ENCODE peak calls at places on chromosomes 13 and 19, in six cellular contexts. One of them, this sample, is unnamed.

GRCh38 chr13:72656357-72656756 is 71.1 kb downstream of the MZT1 start:
- DNase-seq in RWPE1: no peak
- DNase-seq in cardiac muscle cell: no peak
- DNase-seq in pancreas: no peak
- DNase-seq in activated CD8-positive, alpha-beta T cell treated with anti-CD3 and anti-CD28 coated beads for 36 hours: no peak
- DNase-seq in thoracic aorta: no peak
- DNase-seq in this sample: no peak

GRCh38 chr13:20198781-20199180 is 6.0 kb upstream of the GJB2 start:
- DNase-seq in RWPE1: no peak
- DNase-seq in cardiac muscle cell: no peak
- DNase-seq in pancreas: no peak
- DNase-seq in activated CD8-positive, alpha-beta T cell treated with anti-CD3 and anti-CD28 coated beads for 36 hours: no peak
- DNase-seq in thoracic aorta: no peak
- DNase-seq in this sample: no peak

GRCh38 chr19:18204394-18205179 is 745 bp upstream of the RAB3A start:
- DNase-seq in RWPE1: peak; percentile 73
- DNase-seq in cardiac muscle cell: peak; percentile 84
- DNase-seq in pancreas: peak; percentile 74
- DNase-seq in activated CD8-positive, alpha-beta T cell treated with anti-CD3 and anti-CD28 coated beads for 36 hours: peak; percentile 70
- DNase-seq in thoracic aorta: no peak
- DNase-seq in this sample: no peak

GRCh38 chr19:12789904-12790619 is 1.2 kb upstream of the JUNB start:
- DNase-seq in RWPE1: peak; percentile 93
- DNase-seq in cardiac muscle cell: peak; percentile 97
- DNase-seq in pancreas: peak; percentile 97
- DNase-seq in activated CD8-positive, alpha-beta T cell treated with anti-CD3 and anti-CD28 coated beads for 36 hours: peak; percentile 98
- DNase-seq in thoracic aorta: peak; percentile 90
- DNase-seq in this sample: no peak

GRCh38 chr13:94988654-94989053 is 276.3 kb upstream of the SOX21 start:
- DNase-seq in RWPE1: no peak
- DNase-seq in cardiac muscle cell: no peak
- DNase-seq in pancreas: no peak
- DNase-seq in activated CD8-positive, alpha-beta T cell treated with anti-CD3 and anti-CD28 coated beads for 36 hours: no peak
- DNase-seq in thoracic aorta: no peak
- DNase-seq in this sample: no peak

GRCh38 chr13:94176576-94176975 is 302.9 kb downstream of the DCT start:
- DNase-seq in RWPE1: no peak
- DNase-seq in cardiac muscle cell: no peak
- DNase-seq in pancreas: no peak
- DNase-seq in activated CD8-positive, alpha-beta T cell treated with anti-CD3 and anti-CD28 coated beads for 36 hours: no peak
- DNase-seq in thoracic aorta: no peak
- DNase-seq in this sample: no peak

GRCh38 chr19:34975056-34975455 is 11.0 kb upstream of the ZNF792 start:
- DNase-seq in RWPE1: no peak
- DNase-seq in cardiac muscle cell: no peak
- DNase-seq in pancreas: no peak
- DNase-seq in activated CD8-positive, alpha-beta T cell treated with anti-CD3 and anti-CD28 coated beads for 36 hours: no peak
- DNase-seq in thoracic aorta: no peak
- DNase-seq in this sample: no peak

GRCh38 chr19:46904114-46905060 is 43.6 kb downstream of the ARHGAP35 start:
- DNase-seq in RWPE1: no peak
- DNase-seq in cardiac muscle cell: no peak
- DNase-seq in pancreas: no peak
- DNase-seq in activated CD8-positive, alpha-beta T cell treated with anti-CD3 and anti-CD28 coated beads for 36 hours: no peak
- DNase-seq in thoracic aorta: no peak
- DNase-seq in this sample: peak; percentile 58

GRCh38 chr13:74444161-74444571 is 310.0 kb upstream of the KLF12 start:
- DNase-seq in RWPE1: peak; percentile 52
- DNase-seq in cardiac muscle cell: no peak
- DNase-seq in pancreas: no peak
- DNase-seq in activated CD8-positive, alpha-beta T cell treated with anti-CD3 and anti-CD28 coated beads for 36 hours: no peak
- DNase-seq in thoracic aorta: no peak
- DNase-seq in this sample: no peak

GRCh38 chr19:3474015-3474414 is 6.3 kb downstream of the SMIM24 start:
- DNase-seq in RWPE1: no peak
- DNase-seq in cardiac muscle cell: no peak
- DNase-seq in pancreas: no peak
- DNase-seq in activated CD8-positive, alpha-beta T cell treated with anti-CD3 and anti-CD28 coated beads for 36 hours: no peak
- DNase-seq in thoracic aorta: no peak
- DNase-seq in this sample: no peak

GRCh38 chr19:44069415-44069814 is 2.5 kb upstream of the ZNF284 start:
- DNase-seq in RWPE1: no peak
- DNase-seq in cardiac muscle cell: no peak
- DNase-seq in pancreas: no peak
- DNase-seq in activated CD8-positive, alpha-beta T cell treated with anti-CD3 and anti-CD28 coated beads for 36 hours: no peak
- DNase-seq in thoracic aorta: no peak
- DNase-seq in this sample: no peak

GRCh38 chr19:44071824-44072542 is at the start of gene ZNF284:
- DNase-seq in RWPE1: peak; percentile 84
- DNase-seq in cardiac muscle cell: peak; percentile 87
- DNase-seq in pancreas: peak; percentile 91
- DNase-seq in activated CD8-positive, alpha-beta T cell treated with anti-CD3 and anti-CD28 coated beads for 36 hours: peak; percentile 88
- DNase-seq in thoracic aorta: peak; percentile 34
- DNase-seq in this sample: peak; percentile 85

GRCh38 chr19:44076325-44076724 is 4.4 kb downstream of the ZNF284 start:
- DNase-seq in RWPE1: no peak
- DNase-seq in cardiac muscle cell: no peak
- DNase-seq in pancreas: no peak
- DNase-seq in activated CD8-positive, alpha-beta T cell treated with anti-CD3 and anti-CD28 coated beads for 36 hours: no peak
- DNase-seq in thoracic aorta: no peak
- DNase-seq in this sample: no peak

DNA sequence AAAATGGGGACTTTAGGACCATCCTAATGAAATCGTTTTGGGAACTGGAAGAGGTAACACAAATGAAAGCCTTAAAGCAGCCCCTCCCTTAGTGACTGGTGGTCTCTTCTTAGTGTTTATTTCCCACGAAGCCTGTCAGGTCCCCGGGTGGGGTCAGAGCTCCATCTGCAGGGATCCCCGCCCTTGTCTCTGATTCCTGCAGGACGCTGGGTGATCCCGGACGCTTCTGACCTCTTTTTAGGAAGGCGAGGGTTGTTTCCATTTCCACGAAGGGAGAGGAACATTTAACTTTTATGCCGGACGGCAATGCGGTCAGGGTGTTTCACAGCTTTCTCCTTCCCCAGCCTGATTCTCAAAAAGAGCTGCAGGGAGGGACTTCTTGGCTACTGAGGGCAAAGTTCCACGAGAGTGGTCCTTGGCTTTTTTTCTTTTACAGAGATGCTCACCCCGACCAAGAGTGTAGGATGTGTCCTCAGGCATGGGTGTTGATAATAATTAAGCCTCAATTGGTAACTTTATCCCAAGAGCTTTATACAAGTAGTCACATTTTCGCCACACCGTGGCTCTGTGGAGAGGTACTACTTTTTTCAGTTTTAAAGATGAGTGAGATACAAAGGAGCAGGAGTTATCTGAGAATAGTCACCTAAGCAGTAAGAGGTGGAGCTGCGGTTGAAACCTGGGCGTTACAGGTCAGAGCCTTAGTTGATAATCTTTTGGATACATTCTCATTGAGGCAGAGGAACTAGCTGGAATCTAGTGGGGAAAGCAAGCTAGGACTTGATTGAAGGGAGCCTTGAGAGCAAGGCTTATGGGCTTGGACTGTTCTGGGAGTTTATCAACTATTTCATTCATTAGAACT is 813 bp downstream of the ZNF284 start:
- DNase-seq in RWPE1: peak; percentile 5
- DNase-seq in cardiac muscle cell: no peak
- DNase-seq in pancreas: no peak
- DNase-seq in activated CD8-positive, alpha-beta T cell treated with anti-CD3 and anti-CD28 coated beads for 36 hours: no peak
- DNase-seq in thoracic aorta: no peak
- DNase-seq in this sample: no peak
- TF ChIP-seq CTCF in RWPE1: no peak
- TF ChIP-seq CTCF in cardiac muscle cell: no peak
- TF ChIP-seq CTCF in pancreas: no peak
- TF ChIP-seq CTCF in activated CD8-positive, alpha-beta T cell treated with anti-CD3 and anti-CD28 coated beads for 36 hours: no peak
- TF ChIP-seq CTCF in thoracic aorta: no peak
- TF ChIP-seq CTCF in this sample: no peak

DNA sequence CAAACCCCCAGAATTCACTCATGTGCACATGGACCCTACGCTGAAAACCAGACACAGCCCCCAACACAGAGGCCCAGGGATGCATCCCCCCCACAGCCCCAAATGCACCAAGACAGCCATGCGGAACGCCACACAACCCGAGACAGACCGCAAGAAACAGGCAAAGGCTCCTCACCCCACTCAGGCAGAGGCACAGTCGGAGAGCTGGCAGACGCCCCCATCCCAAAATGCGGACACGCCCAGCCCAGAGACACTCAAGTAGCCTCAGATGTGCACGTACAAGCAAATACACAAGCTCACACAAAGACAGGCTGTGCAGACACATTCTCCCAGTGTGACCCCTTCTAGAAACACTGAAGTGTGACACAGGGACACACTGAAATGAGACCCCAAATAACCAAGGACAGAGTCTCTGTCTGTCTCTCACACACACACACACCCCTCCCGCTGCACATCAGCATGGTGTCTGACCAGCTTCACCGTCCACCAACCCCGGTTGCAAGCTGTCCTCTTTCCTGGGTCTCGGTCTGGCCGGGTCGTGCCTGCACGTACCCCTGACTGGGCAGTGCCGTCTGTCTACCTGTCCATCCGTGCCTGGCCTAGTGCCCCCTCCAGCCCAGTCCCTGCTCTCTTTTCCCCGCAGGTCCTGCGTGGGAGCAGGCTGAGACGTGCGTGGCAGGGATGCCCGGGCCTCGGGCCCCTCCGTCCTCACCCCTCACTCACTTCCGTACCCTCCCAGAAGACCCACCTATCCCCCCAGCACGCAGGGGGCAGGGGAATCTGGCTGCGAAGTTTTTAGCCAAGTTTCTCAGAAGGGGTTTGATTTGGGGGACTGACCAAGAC is 16.1 kb downstream of the ERFL start:
- DNase-seq in RWPE1: no peak
- DNase-seq in cardiac muscle cell: no peak
- DNase-seq in pancreas: no peak
- DNase-seq in activated CD8-positive, alpha-beta T cell treated with anti-CD3 and anti-CD28 coated beads for 36 hours: no peak
- DNase-seq in thoracic aorta: no peak
- DNase-seq in this sample: no peak
- TF ChIP-seq CTCF in RWPE1: no peak
- TF ChIP-seq CTCF in cardiac muscle cell: no peak
- TF ChIP-seq CTCF in pancreas: no peak
- TF ChIP-seq CTCF in activated CD8-positive, alpha-beta T cell treated with anti-CD3 and anti-CD28 coated beads for 36 hours: no peak
- TF ChIP-seq CTCF in thoracic aorta: no peak
- TF ChIP-seq CTCF in this sample: no peak

DNA sequence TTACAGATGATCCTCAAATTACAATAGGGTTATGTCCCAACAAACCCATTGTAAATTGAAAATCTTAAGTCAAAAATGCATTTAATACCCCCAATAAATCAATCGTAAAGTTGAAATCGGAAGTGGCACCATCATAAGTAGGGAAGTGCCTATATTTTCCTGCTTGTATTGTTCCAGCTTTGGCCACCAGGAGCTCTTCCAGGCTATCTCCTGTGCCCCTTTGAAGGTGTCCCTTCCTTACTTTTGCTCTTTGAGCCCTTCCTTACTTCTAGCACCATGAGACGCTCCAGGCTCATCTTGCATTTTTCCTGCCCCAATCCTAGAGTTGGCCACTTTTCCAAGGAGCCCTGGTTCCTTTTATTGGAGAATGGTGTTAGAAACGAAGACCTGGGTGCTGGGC is 163.0 kb upstream of the TSC22D1 start:
- DNase-seq in RWPE1: no peak
- DNase-seq in cardiac muscle cell: no peak
- DNase-seq in pancreas: no peak
- DNase-seq in activated CD8-positive, alpha-beta T cell treated with anti-CD3 and anti-CD28 coated beads for 36 hours: no peak
- DNase-seq in thoracic aorta: no peak
- DNase-seq in this sample: no peak
- TF ChIP-seq CTCF in RWPE1: no peak
- TF ChIP-seq CTCF in cardiac muscle cell: peak; percentile 3
- TF ChIP-seq CTCF in pancreas: no peak
- TF ChIP-seq CTCF in activated CD8-positive, alpha-beta T cell treated with anti-CD3 and anti-CD28 coated beads for 36 hours: no peak
- TF ChIP-seq CTCF in thoracic aorta: no peak
- TF ChIP-seq CTCF in this sample: peak; percentile 23

GRCh38 chr13:38045278-38046048 is 175.9 kb upstream of the TRPC4 start:
- DNase-seq in RWPE1: peak; percentile 8
- DNase-seq in cardiac muscle cell: peak; percentile 23
- DNase-seq in pancreas: no peak
- DNase-seq in activated CD8-positive, alpha-beta T cell treated with anti-CD3 and anti-CD28 coated beads for 36 hours: no peak
- DNase-seq in thoracic aorta: no peak
- DNase-seq in this sample: peak; percentile 17
- TF ChIP-seq CTCF in RWPE1: no peak
- TF ChIP-seq CTCF in cardiac muscle cell: peak; percentile 70
- TF ChIP-seq CTCF in pancreas: no peak
- TF ChIP-seq CTCF in activated CD8-positive, alpha-beta T cell treated with anti-CD3 and anti-CD28 coated beads for 36 hours: no peak
- TF ChIP-seq CTCF in thoracic aorta: no peak
- TF ChIP-seq CTCF in this sample: peak; percentile 68

This sample was measured in HFF-Myc.